ENCODE peak calls at places on chromosomes 12 and 14, in nine cellular contexts. Y, U, J, I, G, X, O, Q and N are unnamed samples.

GRCh38 chr12:70251226-70251625 is 8.0 kb downstream of the CNOT2 start:
- DNase-seq in U (no peak), X (no peak), O (no peak), Y (no peak), G (no peak), I (no peak), J (peak), Q (no peak), N (no peak)

GRCh38 chr12:46470039-46470627 is 97.6 kb upstream of the SLC38A2 start:
- DNase-seq in J (no peak), O (no peak), G (no peak), I (no peak), X (no peak), Y (no peak), U (no peak), Q (no peak), N (no peak)

GRCh38 chr12:113990548-113991223 is 24.6 kb upstream of the RBM19 start:
- DNase-seq in O (no peak), U (no peak), Y (no peak), I (no peak), Q (no peak), J (no peak), G (no peak), X (no peak), N (no peak)

GRCh38 chr14:48584031-48584430 is 908.6 kb upstream of the MDGA2 start:
- DNase-seq in Y (no peak), O (no peak), I (no peak), G (peak), X (peak), U (no peak), Q (no peak), J (no peak), N (no peak)

GRCh38 chr12:43057561-43057960 is 468.0 kb upstream of the PRICKLE1 start:
- DNase-seq in G (no peak), I (no peak), O (no peak), Q (no peak), X (peak), U (no peak), J (no peak), Y (no peak), N (no peak)

GRCh38 chr12:5916785-5917290 is 28.2 kb downstream of the ANO2 start:
- DNase-seq in J (no peak), X (no peak), Q (no peak), Y (no peak), G (no peak), U (no peak), O (no peak), I (no peak), N (no peak)

GRCh38 chr12:107411792-107412535 is 273.6 kb upstream of the PWP1 start:
- DNase-seq in Q (peak), I (peak), Y (no peak), X (peak), J (peak), U (no peak), O (no peak), G (peak), N (no peak)

GRCh38 chr14:69901113-69901951 is 22.1 kb downstream of the SMOC1 start:
- DNase-seq in Y (no peak), O (no peak), X (no peak), I (no peak), Q (no peak), G (no peak), J (no peak), U (no peak), N (no peak)

GRCh38 chr14:68373124-68373646 is 419.7 kb downstream of the ZFP36L1 start:
- DNase-seq in I (no peak), Y (no peak), J (no peak), O (no peak), G (no peak), Q (no peak), U (no peak), X (no peak), N (no peak)

GRCh38 chr12:57169969-57170368 is 22.6 kb upstream of the LRP1-AS start:
- DNase-seq in Q (no peak), G (no peak), Y (no peak), X (no peak), O (no peak), U (no peak), I (no peak), J (no peak), N (no peak)

GRCh38 chr14:66541627-66542026 is 33.7 kb downstream of the GPHN start:
- DNase-seq in U (no peak), J (no peak), Y (no peak), I (no peak), G (no peak), Q (no peak), O (no peak), X (no peak), N (no peak)

GRCh38 chr12:50505386-50505827 is 622 bp downstream of the DIP2B start:
- DNase-seq in I (peak), J (no peak), X (peak), G (no peak), Y (peak), U (peak), O (no peak), Q (no peak), N (peak)

GRCh38 chr12:129903092-129903945 is 506 bp downstream of the TMEM132D start:
- DNase-seq in U (no peak), I (no peak), X (no peak), G (no peak), O (no peak), Q (no peak), J (no peak), Y (no peak), N (no peak)

GRCh38 chr14:25090716-25091454 is 40.9 kb upstream of the STXBP6 start:
- DNase-seq in I (peak), Q (peak), G (no peak), X (peak), J (no peak), O (no peak), U (peak), Y (no peak), N (no peak)

GRCh38 chr12:111408116-111408440 is 2.4 kb downstream of the SH2B3 start:
- DNase-seq in Y (no peak), O (no peak), Q (no peak), U (no peak), J (no peak), I (peak), X (no peak), G (no peak), N (peak)

GRCh38 chr14:83556746-83557460 is 1973.0 kb upstream of the FLRT2 start:
- DNase-seq in J (no peak), U (no peak), O (no peak), G (peak), Q (no peak), I (peak), X (peak), Y (no peak), N (no peak)

GRCh38 chr12:46459881-46460545 is 87.4 kb upstream of the SLC38A2 start:
- DNase-seq in Q (no peak), O (no peak), G (no peak), Y (no peak), I (no peak), J (no peak), X (no peak), U (no peak), N (no peak)

GRCh38 chr12:54294152-54294913 is 6.5 kb downstream of the NFE2 start:
- DNase-seq in Y (no peak), I (peak), X (peak), Q (no peak), U (peak), J (peak), G (no peak), O (peak), N (peak)

GRCh38 chr12:41981013-41981412 is 163.7 kb downstream of the GXYLT1 start:
- DNase-seq in U (no peak), X (no peak), Y (no peak), J (no peak), I (no peak), O (no peak), G (no peak), Q (no peak), N (no peak)

GRCh38 chr14:32508281-32508680 is 179.2 kb downstream of the AKAP6 start:
- DNase-seq in X (peak), I (no peak), G (no peak), J (no peak), O (no peak), Q (no peak), Y (no peak), U (no peak), N (peak)

GRCh38 chr14:72033331-72033730 is 101.1 kb downstream of the RGS6 start:
- DNase-seq in Q (no peak), Y (no peak), J (no peak), U (no peak), I (no peak), O (no peak), X (no peak), G (no peak), N (no peak)

GRCh38 chr12:39372929-39373328 is 70.0 kb downstream of the KIF21A start:
- DNase-seq in U (no peak), J (no peak), X (no peak), Y (no peak), Q (no peak), G (no peak), O (no peak), I (peak), N (no peak)